ENCODE peak calls at places on chromosome 22, in six cellular contexts. One of them, this sample, is unnamed.

GRCh38 chr22:16838073-16838472 is 12.9 kb upstream of the XKR3 start:
- DNase-seq in CD4-positive, alpha-beta T cell: no peak
- DNase-seq in cardiac fibroblast: peak
- DNase-seq in kidney epithelial cell: no peak
- DNase-seq in astrocyte of the spinal cord: no peak
- DNase-seq in thoracic aorta: no peak
- DNase-seq in this sample: no peak

GRCh38 chr22:46242023-46242422 is 8.1 kb downstream of the CDPF1 start:
- DNase-seq in CD4-positive, alpha-beta T cell: no peak
- DNase-seq in cardiac fibroblast: no peak
- DNase-seq in kidney epithelial cell: no peak
- DNase-seq in astrocyte of the spinal cord: no peak
- DNase-seq in thoracic aorta: no peak
- DNase-seq in this sample: no peak

GRCh38 chr22:46673205-46673604 is 53.0 kb downstream of the GRAMD4 start:
- DNase-seq in CD4-positive, alpha-beta T cell: no peak
- DNase-seq in cardiac fibroblast: no peak
- DNase-seq in kidney epithelial cell: no peak
- DNase-seq in astrocyte of the spinal cord: no peak
- DNase-seq in thoracic aorta: no peak
- DNase-seq in this sample: no peak

GRCh38 chr22:19818264-19819208 is 36.1 kb downstream of the GNB1L start:
- DNase-seq in CD4-positive, alpha-beta T cell: no peak
- DNase-seq in cardiac fibroblast: no peak
- DNase-seq in kidney epithelial cell: no peak
- DNase-seq in astrocyte of the spinal cord: no peak
- DNase-seq in thoracic aorta: no peak
- DNase-seq in this sample: no peak

GRCh38 chr22:23169032-23169384 is 11.3 kb upstream of the BCR start:
- DNase-seq in CD4-positive, alpha-beta T cell: no peak
- DNase-seq in cardiac fibroblast: no peak
- DNase-seq in kidney epithelial cell: no peak
- DNase-seq in astrocyte of the spinal cord: no peak
- DNase-seq in thoracic aorta: no peak
- DNase-seq in this sample: no peak

GRCh38 chr22:27241430-27242110 is 560.0 kb downstream of the MN1 start:
- DNase-seq in CD4-positive, alpha-beta T cell: no peak
- DNase-seq in cardiac fibroblast: no peak
- DNase-seq in kidney epithelial cell: peak
- DNase-seq in astrocyte of the spinal cord: peak
- DNase-seq in thoracic aorta: no peak
- DNase-seq in this sample: no peak

GRCh38 chr22:50056214-50056972 is 1.7 kb downstream of the TTLL8 start:
- DNase-seq in CD4-positive, alpha-beta T cell: no peak
- DNase-seq in cardiac fibroblast: no peak
- DNase-seq in kidney epithelial cell: no peak
- DNase-seq in astrocyte of the spinal cord: no peak
- DNase-seq in thoracic aorta: no peak
- DNase-seq in this sample: no peak

GRCh38 chr22:50729391-50730012 is 8.5 kb upstream of the ACR start:
- DNase-seq in CD4-positive, alpha-beta T cell: no peak
- DNase-seq in cardiac fibroblast: no peak
- DNase-seq in kidney epithelial cell: no peak
- DNase-seq in astrocyte of the spinal cord: no peak
- DNase-seq in thoracic aorta: no peak
- DNase-seq in this sample: no peak

GRCh38 chr22:48210812-48211211 is 1448.4 kb downstream of the TBC1D22A start:
- DNase-seq in CD4-positive, alpha-beta T cell: no peak
- DNase-seq in cardiac fibroblast: no peak
- DNase-seq in kidney epithelial cell: no peak
- DNase-seq in astrocyte of the spinal cord: no peak
- DNase-seq in thoracic aorta: no peak
- DNase-seq in this sample: no peak

GRCh38 chr22:42404266-42404665 is 27.9 kb downstream of the NFAM1 start:
- DNase-seq in CD4-positive, alpha-beta T cell: no peak
- DNase-seq in cardiac fibroblast: no peak
- DNase-seq in kidney epithelial cell: no peak
- DNase-seq in astrocyte of the spinal cord: no peak
- DNase-seq in thoracic aorta: no peak
- DNase-seq in this sample: no peak

GRCh38 chr22:43828711-43829447 is 16.8 kb upstream of the EFCAB6 start:
- DNase-seq in CD4-positive, alpha-beta T cell: no peak
- DNase-seq in cardiac fibroblast: peak
- DNase-seq in kidney epithelial cell: no peak
- DNase-seq in astrocyte of the spinal cord: peak
- DNase-seq in thoracic aorta: no peak
- DNase-seq in this sample: no peak

GRCh38 chr22:17627961-17628303 is 617 bp downstream of the ATP6V1E1 start:
- DNase-seq in CD4-positive, alpha-beta T cell: no peak
- DNase-seq in cardiac fibroblast: no peak
- DNase-seq in kidney epithelial cell: no peak
- DNase-seq in astrocyte of the spinal cord: no peak
- DNase-seq in thoracic aorta: no peak
- DNase-seq in this sample: no peak

GRCh38 chr22:21444701-21445436 is 22.3 kb upstream of the TMEM191C start:
- DNase-seq in CD4-positive, alpha-beta T cell: no peak
- DNase-seq in cardiac fibroblast: no peak
- DNase-seq in kidney epithelial cell: no peak
- DNase-seq in astrocyte of the spinal cord: no peak
- DNase-seq in thoracic aorta: no peak
- DNase-seq in this sample: no peak

GRCh38 chr22:44147821-44148574 is 32.7 kb upstream of the PARVG start:
- DNase-seq in CD4-positive, alpha-beta T cell: no peak
- DNase-seq in cardiac fibroblast: no peak
- DNase-seq in kidney epithelial cell: peak
- DNase-seq in astrocyte of the spinal cord: peak
- DNase-seq in thoracic aorta: no peak
- DNase-seq in this sample: peak

GRCh38 chr22:41927813-41928212 is 1.2 kb upstream of the TNFRSF13C start:
- DNase-seq in CD4-positive, alpha-beta T cell: no peak
- DNase-seq in cardiac fibroblast: no peak
- DNase-seq in kidney epithelial cell: no peak
- DNase-seq in astrocyte of the spinal cord: no peak
- DNase-seq in thoracic aorta: no peak
- DNase-seq in this sample: no peak

GRCh38 chr22:17705565-17706450 is 67.3 kb downstream of the BCL2L13 start:
- DNase-seq in CD4-positive, alpha-beta T cell: no peak
- DNase-seq in cardiac fibroblast: no peak
- DNase-seq in kidney epithelial cell: no peak
- DNase-seq in astrocyte of the spinal cord: no peak
- DNase-seq in thoracic aorta: no peak
- DNase-seq in this sample: no peak

GRCh38 chr22:36456459-36456835 is 25.0 kb downstream of the TXN2 start:
- DNase-seq in CD4-positive, alpha-beta T cell: no peak
- DNase-seq in cardiac fibroblast: no peak
- DNase-seq in kidney epithelial cell: no peak
- DNase-seq in astrocyte of the spinal cord: no peak
- DNase-seq in thoracic aorta: no peak
- DNase-seq in this sample: no peak

GRCh38 chr22:36453855-36454378 is 27.5 kb downstream of the TXN2 start:
- DNase-seq in CD4-positive, alpha-beta T cell: no peak
- DNase-seq in cardiac fibroblast: no peak
- DNase-seq in kidney epithelial cell: no peak
- DNase-seq in astrocyte of the spinal cord: no peak
- DNase-seq in thoracic aorta: no peak
- DNase-seq in this sample: no peak

GRCh38 chr22:36453266-36453607 is 28.2 kb downstream of the TXN2 start:
- DNase-seq in CD4-positive, alpha-beta T cell: no peak
- DNase-seq in cardiac fibroblast: no peak
- DNase-seq in kidney epithelial cell: no peak
- DNase-seq in astrocyte of the spinal cord: no peak
- DNase-seq in thoracic aorta: no peak
- DNase-seq in this sample: no peak

GRCh38 chr22:36455571-36456458 is 25.6 kb downstream of the TXN2 start:
- DNase-seq in CD4-positive, alpha-beta T cell: no peak
- DNase-seq in cardiac fibroblast: no peak
- DNase-seq in kidney epithelial cell: no peak
- DNase-seq in astrocyte of the spinal cord: no peak
- DNase-seq in thoracic aorta: no peak
- DNase-seq in this sample: no peak

GRCh38 chr22:36454916-36455570 is 26.4 kb downstream of the TXN2 start:
- DNase-seq in CD4-positive, alpha-beta T cell: peak
- DNase-seq in cardiac fibroblast: peak
- DNase-seq in kidney epithelial cell: peak
- DNase-seq in astrocyte of the spinal cord: peak
- DNase-seq in thoracic aorta: peak
- DNase-seq in this sample: no peak
- TF ChIP-seq CTCF in CD4-positive, alpha-beta T cell: no peak
- TF ChIP-seq CTCF in cardiac fibroblast: no peak
- TF ChIP-seq CTCF in kidney epithelial cell: no peak
- TF ChIP-seq CTCF in astrocyte of the spinal cord: peak
- TF ChIP-seq CTCF in thoracic aorta: no peak
- TF ChIP-seq CTCF in this sample: peak

GRCh38 chr22:31806751-31807150 is 52.9 kb downstream of the DEPDC5 start:
- DNase-seq in CD4-positive, alpha-beta T cell: no peak
- DNase-seq in cardiac fibroblast: no peak
- DNase-seq in kidney epithelial cell: no peak
- DNase-seq in astrocyte of the spinal cord: no peak
- DNase-seq in thoracic aorta: no peak
- DNase-seq in this sample: no peak
- TF ChIP-seq CTCF in CD4-positive, alpha-beta T cell: no peak
- TF ChIP-seq CTCF in cardiac fibroblast: no peak
- TF ChIP-seq CTCF in kidney epithelial cell: no peak
- TF ChIP-seq CTCF in astrocyte of the spinal cord: no peak
- TF ChIP-seq CTCF in thoracic aorta: no peak
- TF ChIP-seq CTCF in this sample: no peak

GRCh38 chr22:29267858-29268510 is at the start of the genes EWSR1 and RHBDD3:
- DNase-seq in CD4-positive, alpha-beta T cell: peak
- DNase-seq in cardiac fibroblast: peak
- DNase-seq in kidney epithelial cell: peak
- DNase-seq in astrocyte of the spinal cord: peak
- DNase-seq in thoracic aorta: peak
- DNase-seq in this sample: peak
- TF ChIP-seq CTCF in CD4-positive, alpha-beta T cell: no peak
- TF ChIP-seq CTCF in cardiac fibroblast: no peak
- TF ChIP-seq CTCF in kidney epithelial cell: no peak
- TF ChIP-seq CTCF in astrocyte of the spinal cord: no peak
- TF ChIP-seq CTCF in thoracic aorta: no peak
- TF ChIP-seq CTCF in this sample: no peak

GRCh38 chr22:24901448-24901847 is 45.0 kb downstream of the LHFPL7 start:
- DNase-seq in CD4-positive, alpha-beta T cell: no peak
- DNase-seq in cardiac fibroblast: no peak
- DNase-seq in kidney epithelial cell: no peak
- DNase-seq in astrocyte of the spinal cord: no peak
- DNase-seq in thoracic aorta: no peak
- DNase-seq in this sample: no peak
- TF ChIP-seq CTCF in CD4-positive, alpha-beta T cell: no peak
- TF ChIP-seq CTCF in cardiac fibroblast: no peak
- TF ChIP-seq CTCF in kidney epithelial cell: no peak
- TF ChIP-seq CTCF in astrocyte of the spinal cord: no peak
- TF ChIP-seq CTCF in thoracic aorta: no peak
- TF ChIP-seq CTCF in this sample: no peak

DNA sequence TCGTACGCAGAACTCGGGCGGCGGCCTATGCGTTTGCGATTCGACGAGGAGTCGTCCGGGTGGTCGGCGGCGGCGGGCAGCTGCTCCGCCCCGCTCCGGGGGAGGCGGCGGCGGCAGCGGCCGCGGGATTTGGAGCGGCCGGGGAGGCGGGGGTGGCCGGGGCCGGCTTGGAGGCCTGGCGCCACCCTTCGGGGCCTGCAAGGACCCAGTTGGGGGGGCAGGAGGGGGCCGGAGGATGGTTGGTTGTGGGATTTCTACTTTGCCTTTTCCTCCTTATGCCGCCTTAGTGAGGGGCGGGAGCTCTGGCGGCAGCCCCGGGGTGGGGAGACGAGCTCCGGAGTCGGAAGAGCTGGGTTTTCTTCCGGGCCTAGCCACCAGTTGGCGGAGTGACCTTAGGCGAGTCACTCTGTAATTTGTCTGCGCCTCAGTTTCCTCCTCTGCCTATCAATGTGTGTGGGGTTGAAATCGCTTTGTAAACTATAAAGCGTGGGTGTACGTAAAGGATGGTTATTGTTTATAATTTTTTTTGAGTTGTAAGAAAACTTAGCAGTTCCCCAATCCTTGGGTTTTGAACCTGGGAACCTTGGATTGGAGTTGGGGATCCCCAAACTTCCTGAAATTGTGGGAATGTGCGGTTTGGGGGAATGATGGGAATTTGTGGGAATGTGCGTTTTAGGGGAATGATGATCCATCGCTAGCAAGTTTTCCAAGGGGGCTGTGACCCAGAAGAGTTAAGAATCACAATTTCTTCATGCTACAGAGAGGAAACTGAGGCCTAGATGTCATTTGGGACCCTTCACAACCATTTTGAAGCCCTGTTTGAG is 679 bp downstream of the TUG1 start:
- DNase-seq in CD4-positive, alpha-beta T cell: no peak
- DNase-seq in cardiac fibroblast: peak
- DNase-seq in kidney epithelial cell: no peak
- DNase-seq in astrocyte of the spinal cord: peak
- DNase-seq in thoracic aorta: no peak
- DNase-seq in this sample: no peak
- TF ChIP-seq CTCF in CD4-positive, alpha-beta T cell: no peak
- TF ChIP-seq CTCF in cardiac fibroblast: peak
- TF ChIP-seq CTCF in kidney epithelial cell: peak
- TF ChIP-seq CTCF in astrocyte of the spinal cord: no peak
- TF ChIP-seq CTCF in thoracic aorta: no peak
- TF ChIP-seq CTCF in this sample: no peak

GRCh38 chr22:36858966-36859365 is 1.8 kb upstream of the NCF4 start:
- DNase-seq in CD4-positive, alpha-beta T cell: no peak
- DNase-seq in cardiac fibroblast: no peak
- DNase-seq in kidney epithelial cell: no peak
- DNase-seq in astrocyte of the spinal cord: no peak
- DNase-seq in thoracic aorta: no peak
- DNase-seq in this sample: no peak

GRCh38 chr22:36860821-36861659 is at the start of gene NCF4:
- DNase-seq in CD4-positive, alpha-beta T cell: peak
- DNase-seq in cardiac fibroblast: no peak
- DNase-seq in kidney epithelial cell: no peak
- DNase-seq in astrocyte of the spinal cord: no peak
- DNase-seq in thoracic aorta: peak
- DNase-seq in this sample: no peak

GRCh38 chr22:36860438-36860820 is 377 bp upstream of the NCF4 start:
- DNase-seq in CD4-positive, alpha-beta T cell: no peak
- DNase-seq in cardiac fibroblast: no peak
- DNase-seq in kidney epithelial cell: no peak
- DNase-seq in astrocyte of the spinal cord: no peak
- DNase-seq in thoracic aorta: no peak
- DNase-seq in this sample: no peak

GRCh38 chr22:36858156-36858555 is 2.6 kb upstream of the NCF4 start:
- DNase-seq in CD4-positive, alpha-beta T cell: no peak
- DNase-seq in cardiac fibroblast: no peak
- DNase-seq in kidney epithelial cell: no peak
- DNase-seq in astrocyte of the spinal cord: no peak
- DNase-seq in thoracic aorta: no peak
- DNase-seq in this sample: no peak

DNA sequence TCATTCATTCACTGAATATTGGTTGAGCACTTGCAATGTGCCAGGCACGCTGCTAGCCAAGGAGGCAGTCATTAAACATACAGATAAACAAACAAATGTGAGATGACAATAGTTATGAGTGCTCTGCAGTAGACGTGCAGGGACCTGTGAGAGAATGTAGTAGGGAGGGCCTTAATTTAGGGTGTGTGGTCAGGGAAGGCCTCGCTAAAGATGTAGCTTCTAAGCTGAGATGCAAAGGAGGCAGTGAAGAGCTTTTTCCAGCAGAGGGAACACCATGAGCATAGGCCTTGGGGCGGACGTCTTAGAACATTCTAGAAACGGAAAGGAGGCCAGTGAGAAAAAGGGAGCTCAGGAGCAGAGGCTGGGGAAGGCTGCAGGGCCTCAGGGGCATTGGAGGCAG is 789 bp upstream of the NCF4 start:
- DNase-seq in CD4-positive, alpha-beta T cell: no peak
- DNase-seq in cardiac fibroblast: no peak
- DNase-seq in kidney epithelial cell: no peak
- DNase-seq in astrocyte of the spinal cord: no peak
- DNase-seq in thoracic aorta: no peak
- DNase-seq in this sample: no peak
- TF ChIP-seq CTCF in CD4-positive, alpha-beta T cell: no peak
- TF ChIP-seq CTCF in cardiac fibroblast: no peak
- TF ChIP-seq CTCF in kidney epithelial cell: no peak
- TF ChIP-seq CTCF in astrocyte of the spinal cord: no peak
- TF ChIP-seq CTCF in thoracic aorta: no peak
- TF ChIP-seq CTCF in this sample: no peak